ENCODE peak calls at places on chromosome 13, in eight cellular contexts. Z, W, Y, K, T, A, V and D are unnamed samples.

GRCh38 chr13:77810430-77810829 is 108.2 kb downstream of the EDNRB start:
- DNase-seq in Y (peak), A (peak), V (peak), K (peak), Z (peak), W (peak), T (peak), D (no peak)

GRCh38 chr13:110001622-110002275 is 215.4 kb upstream of the IRS2 start:
- DNase-seq in V (no peak), T (peak), Z (peak), A (peak), K (no peak), W (peak), Y (peak), D (no peak)

GRCh38 chr13:33445476-33445875 is 159.9 kb upstream of the STARD13 start:
- DNase-seq in K (no peak), A (no peak), Y (no peak), W (no peak), Z (no peak), V (no peak), T (no peak), D (no peak)

GRCh38 chr13:44244288-44244687 is 129.3 kb upstream of the SERP2 start:
- DNase-seq in A (peak), K (no peak), T (peak), Y (peak), V (no peak), Z (peak), W (peak), D (no peak)

GRCh38 chr13:25752957-25753540 is 298.8 kb downstream of the SHISA2 start:
- DNase-seq in Z (peak), A (peak), V (no peak), K (no peak), W (peak), Y (peak), T (peak), D (no peak)

GRCh38 chr13:49652691-49653305 is 24.5 kb downstream of the ARL11 start:
- DNase-seq in Y (no peak), T (peak), A (peak), W (peak), V (peak), Z (no peak), K (peak), D (peak)

GRCh38 chr13:20823071-20823470 is 49.3 kb upstream of the EEF1AKMT1 start:
- DNase-seq in Z (no peak), T (peak), W (peak), K (no peak), V (no peak), A (peak), Y (no peak), D (no peak)

GRCh38 chr13:110006304-110006703 is 219.9 kb upstream of the IRS2 start:
- DNase-seq in Z (peak), A (peak), W (peak), T (no peak), K (no peak), Y (peak), V (no peak), D (no peak)

GRCh38 chr13:49938921-49939320 is 2.8 kb upstream of the SPRYD7 start:
- DNase-seq in A (no peak), K (no peak), Y (no peak), V (no peak), Z (no peak), T (peak), W (no peak), D (no peak)

GRCh38 chr13:80359459-80360297 is 18.8 kb upstream of the SPRY2 start:
- DNase-seq in T (peak), Z (peak), V (peak), Y (no peak), W (no peak), K (peak), A (no peak), D (peak)

GRCh38 chr13:92823059-92823458 is 403.5 kb upstream of the GPC6 start:
- DNase-seq in T (no peak), Z (no peak), Y (no peak), K (no peak), W (no peak), A (no peak), V (no peak), D (no peak)

GRCh38 chr13:46575843-46576242 is 22.9 kb downstream of the LRCH1 start:
- DNase-seq in A (peak), W (peak), Z (peak), K (no peak), V (no peak), Y (peak), T (peak), D (peak)

GRCh38 chr13:106498571-106498970 is 36.9 kb downstream of the EFNB2 start:
- DNase-seq in T (no peak), A (no peak), V (no peak), W (no peak), Y (no peak), Z (no peak), K (no peak), D (no peak)

GRCh38 chr13:114200673-114201005 is 21.6 kb downstream of the CFAP97D2 start:
- DNase-seq in V (peak), T (peak), Z (peak), Y (no peak), A (peak), K (no peak), W (no peak), D (no peak)

GRCh38 chr13:113161433-113161832 is 3.0 kb downstream of the PROZ start:
- DNase-seq in V (no peak), K (no peak), Y (no peak), Z (no peak), A (no peak), W (no peak), T (no peak), D (no peak)

GRCh38 chr13:43269037-43269476 is 245.7 kb downstream of the DNAJC15 start:
- DNase-seq in T (peak), V (no peak), Y (peak), A (peak), K (no peak), Z (peak), W (peak), D (no peak)

GRCh38 chr13:62931901-62932883 is 1516.5 kb upstream of the PCDH20 start:
- DNase-seq in K (no peak), Z (peak), A (peak), V (no peak), Y (no peak), W (peak), T (peak), D (no peak)

GRCh38 chr13:33348366-33348765 is 62.8 kb upstream of the STARD13 start:
- DNase-seq in W (peak), V (no peak), K (no peak), A (peak), Y (no peak), Z (peak), T (peak), D (no peak)

DNA sequence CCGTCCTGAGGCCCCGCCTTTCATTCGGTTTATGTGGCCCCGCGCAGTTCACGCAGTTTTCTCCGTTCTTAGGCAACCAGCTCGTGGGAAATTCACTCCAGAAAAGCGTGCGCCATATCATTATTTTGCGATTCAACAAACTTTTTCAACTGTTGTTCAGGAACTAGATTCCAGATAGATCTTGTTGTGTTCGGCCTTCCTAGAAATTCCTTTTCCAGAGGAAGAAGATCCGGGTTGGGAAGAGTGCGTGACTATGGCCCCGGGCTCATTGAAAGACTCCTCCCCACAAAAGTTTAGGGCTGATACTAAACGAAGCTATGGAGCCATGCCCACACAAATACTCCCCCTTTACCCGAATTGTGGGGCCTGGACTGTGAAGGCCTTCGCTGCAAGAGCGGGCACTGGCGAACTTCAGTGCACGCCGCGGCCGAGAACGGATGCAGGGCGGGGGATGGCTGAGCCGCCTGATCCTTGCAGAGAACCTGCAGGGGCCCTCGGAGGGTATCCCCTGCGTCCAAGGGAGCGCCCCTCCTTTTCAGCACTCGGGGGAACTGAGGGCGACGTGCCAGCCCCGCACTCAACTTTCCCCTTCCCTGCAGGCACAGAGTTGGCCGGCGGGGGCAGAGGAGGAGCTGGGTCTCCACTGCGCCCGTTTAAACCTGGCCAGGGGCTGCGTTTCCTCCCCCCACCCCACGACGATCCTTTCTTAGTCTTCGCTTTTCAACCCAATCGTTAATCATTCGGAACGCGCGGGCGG is 904 bp upstream of the SOX1 start:
- DNase-seq in Z (no peak), K (no peak), W (no peak), A (no peak), V (peak), Y (no peak), T (no peak), D (peak)
- H3K4me2 ChIP-seq in Z (peak), K (peak), W (no peak), A (no peak), V (peak), Y (no peak), T (no peak), D (peak)

GRCh38 chr13:27437126-27437525 is 12.7 kb downstream of the GTF3A start:
- DNase-seq in V (no peak), Z (no peak), Y (no peak), K (no peak), T (no peak), A (no peak), W (no peak), D (no peak)

GRCh38 chr13:27446986-27447583 is 3.3 kb downstream of the MTIF3 start:
- DNase-seq in W (no peak), K (no peak), Z (no peak), A (no peak), Y (no peak), V (no peak), T (no peak), D (no peak)

GRCh38 chr13:27442797-27443196 is 7.6 kb downstream of the MTIF3 start:
- DNase-seq in W (no peak), T (no peak), Y (no peak), A (no peak), Z (no peak), K (no peak), V (no peak), D (no peak)

GRCh38 chr13:27440408-27440807 is 10.0 kb downstream of the MTIF3 start:
- DNase-seq in V (no peak), Z (no peak), K (no peak), Y (no peak), W (no peak), A (no peak), T (no peak), D (no peak)

DNA sequence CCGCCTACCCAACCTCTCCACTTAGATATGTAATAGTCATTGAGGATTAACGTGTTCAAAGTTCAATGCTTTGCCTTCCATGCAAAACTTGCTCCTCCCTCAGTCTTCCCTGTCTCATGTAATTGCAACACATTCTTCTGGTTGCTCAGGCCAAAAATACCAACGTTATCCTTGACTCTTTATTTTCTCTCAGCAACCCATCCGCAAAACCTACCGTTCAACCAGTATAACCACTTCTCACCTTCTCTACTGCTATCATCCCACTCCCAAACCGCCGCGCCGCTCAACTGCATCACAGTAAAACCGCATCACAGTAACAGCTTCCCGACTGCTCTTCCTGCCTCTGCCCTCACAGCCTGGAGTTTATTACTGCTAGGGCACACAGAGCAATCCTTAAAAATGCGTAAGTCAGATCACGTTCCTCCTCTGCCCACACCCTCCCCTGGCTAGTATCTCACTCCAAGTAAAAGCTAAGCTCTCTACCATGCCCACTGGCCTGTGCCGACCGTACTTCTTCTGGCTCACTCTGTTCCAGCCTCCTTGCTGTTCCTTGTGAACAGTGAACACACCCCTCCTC is 8.2 kb downstream of the MTIF3 start:
- DNase-seq in A (no peak), W (no peak), Y (no peak), V (peak), K (no peak), T (no peak), Z (no peak), D (no peak)
- H3K27ac ChIP-seq in A (no peak), W (no peak), Y (no peak), V (peak), K (no peak), T (no peak), Z (no peak), D (no peak)

GRCh38 chr13:52849727-52850395 is 1.4 kb upstream of the PCDH8 start:
- DNase-seq in Y (no peak), Z (no peak), V (peak), T (no peak), A (no peak), K (peak), W (no peak), D (peak)
- H3K4me2 ChIP-seq in Y (no peak), Z (peak), V (peak), T (no peak), A (no peak), K (peak), W (no peak), D (peak)

DNA sequence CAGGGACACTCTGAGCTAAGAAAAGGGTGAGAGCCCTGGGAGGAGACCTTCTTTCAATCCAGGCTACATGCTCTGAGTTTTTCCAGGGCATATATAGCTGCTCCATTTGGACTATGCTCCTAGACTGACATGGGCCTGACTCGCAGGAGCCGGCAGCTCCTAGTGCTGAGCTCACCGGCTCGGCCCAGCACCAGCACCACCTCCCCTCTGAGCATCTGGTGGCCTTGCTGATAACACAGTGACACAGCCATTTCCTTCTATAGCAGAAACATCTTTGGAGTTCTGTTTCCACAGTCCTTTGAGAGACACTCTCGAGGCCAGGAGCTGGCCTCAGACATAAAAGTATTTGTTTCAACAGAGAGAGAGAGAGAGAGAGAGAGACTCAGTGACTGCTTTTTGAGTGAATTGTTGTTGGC is 184.9 kb downstream of the TM9SF2 start:
- DNase-seq in A (peak), W (peak), K (peak), Y (no peak), V (peak), Z (peak), T (no peak), D (peak)
- H3K27ac ChIP-seq in A (no peak), W (no peak), K (peak), Y (no peak), V (peak), Z (no peak), T (no peak), D (peak)